ENCODE peak calls at places on chromosomes 16 and 17, in eight cellular contexts. E, F, R, N, C, G, I and O are unnamed samples.

GRCh38 chr17:2780931-2781454 is 15.2 kb upstream of the RAP1GAP2 start:
- DNase-seq in C (no peak), R (no peak), N (no peak), F (no peak), E (no peak), I (no peak), G (no peak), O (no peak)

GRCh38 chr17:28379814-28380571 is 8.5 kb downstream of the SARM1 start:
- DNase-seq in G (no peak), R (no peak), C (no peak), N (peak), F (no peak), I (peak), E (no peak), O (peak)

GRCh38 chr17:17304521-17304985 is 1.4 kb downstream of the NT5M start:
- DNase-seq in E (no peak), F (no peak), N (no peak), C (no peak), R (peak), I (no peak), G (no peak), O (no peak)

GRCh38 chr16:72884037-72884436 is 163.9 kb downstream of the ZFHX3 start:
- DNase-seq in G (no peak), R (no peak), C (peak), I (no peak), E (no peak), N (peak), F (no peak), O (peak)

GRCh38 chr17:42392664-42393415 is 4.6 kb upstream of the STAT3 start:
- DNase-seq in N (no peak), E (no peak), R (no peak), F (no peak), G (no peak), I (no peak), C (no peak), O (peak)

GRCh38 chr16:85451646-85452363 is 161.3 kb upstream of the GSE1 start:
- DNase-seq in E (no peak), R (peak), F (no peak), G (no peak), C (no peak), N (no peak), I (no peak), O (no peak)

GRCh38 chr16:85056211-85056748 is 28.7 kb downstream of the KIAA0513 start:
- DNase-seq in E (no peak), G (no peak), C (no peak), R (peak), F (no peak), I (no peak), N (peak), O (no peak)

GRCh38 chr17:3801792-3802191 is 804 bp upstream of the ITGAE start:
- DNase-seq in R (no peak), F (no peak), E (no peak), I (no peak), C (no peak), G (no peak), N (no peak), O (no peak)

GRCh38 chr16:12323007-12323699 is 346.6 kb downstream of the SNX29 start:
- DNase-seq in R (peak), E (no peak), C (no peak), N (no peak), F (no peak), I (no peak), G (no peak), O (no peak)

GRCh38 chr17:4901648-4902344 is 1.1 kb downstream of the CHRNE start:
- DNase-seq in G (no peak), I (no peak), N (no peak), R (no peak), F (peak), C (no peak), E (no peak), O (no peak)

GRCh38 chr16:55257971-55258613 is 65.9 kb upstream of the IRX6 start:
- DNase-seq in N (peak), G (no peak), I (no peak), R (peak), C (peak), E (no peak), F (no peak), O (peak)

DNA sequence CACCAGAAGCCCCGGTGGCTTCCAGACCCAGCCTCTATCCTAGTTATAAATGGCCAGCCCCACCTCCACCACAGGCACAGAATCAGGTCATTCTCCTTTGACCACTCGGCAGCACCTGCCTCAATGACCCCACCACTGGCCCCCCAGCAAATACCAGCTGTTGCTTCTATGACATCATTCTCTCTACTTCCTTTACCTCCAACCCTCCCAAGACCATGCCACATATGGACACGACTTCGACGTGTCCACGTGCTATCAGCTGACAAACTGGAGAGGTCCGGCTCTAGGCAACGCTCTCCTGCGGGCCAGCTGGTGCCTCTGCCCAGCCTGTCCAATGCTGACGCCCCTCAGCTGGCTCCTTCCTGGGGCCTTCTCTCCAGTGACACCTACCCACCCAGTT is 5.9 kb downstream of the ALYREF start:
- DNase-seq in C (no peak), R (no peak), N (no peak), G (no peak), E (no peak), F (no peak), I (no peak), O (no peak)
- H3K4me3 ChIP-seq in C (no peak), R (no peak), N (no peak), G (no peak), E (no peak), F (no peak), I (no peak), O (no peak)

GRCh38 chr17:69533481-69534234 is 119.2 kb downstream of the MAP2K6 start:
- DNase-seq in F (no peak), I (no peak), R (peak), E (no peak), G (no peak), C (no peak), N (no peak), O (no peak)

GRCh38 chr17:69534235-69534621 is 119.7 kb downstream of the MAP2K6 start:
- DNase-seq in C (no peak), E (no peak), R (no peak), N (no peak), I (no peak), F (no peak), G (no peak), O (no peak)

GRCh38 chr17:69538795-69539194 is 124.3 kb downstream of the MAP2K6 start:
- DNase-seq in G (no peak), C (no peak), E (no peak), R (no peak), I (no peak), F (no peak), N (no peak), O (no peak)

GRCh38 chr17:69539274-69539673 is 124.8 kb downstream of the MAP2K6 start:
- DNase-seq in R (no peak), E (no peak), N (peak), F (no peak), I (no peak), G (no peak), C (no peak), O (no peak)

GRCh38 chr17:69535022-69535570 is 120.6 kb downstream of the MAP2K6 start:
- DNase-seq in E (no peak), C (no peak), F (no peak), N (no peak), R (no peak), G (no peak), I (no peak), O (no peak)
- TF ChIP-seq CTCF in E (no peak), C (no peak), F (no peak), N (no peak), R (no peak), G (no peak), I (no peak), O (no peak)

GRCh38 chr17:49213803-49214202 is 3.3 kb downstream of the ABI3 start:
- DNase-seq in C (no peak), R (no peak), F (no peak), G (no peak), E (no peak), I (no peak), N (no peak), O (no peak)

GRCh38 chr17:49210158-49211029 is at the start of the genes ABI3 and GNGT2:
- DNase-seq in N (peak), G (no peak), R (peak), F (no peak), E (no peak), I (no peak), C (peak), O (no peak)

GRCh38 chr17:49214665-49215360 is 4.3 kb downstream of the ABI3 start:
- DNase-seq in R (no peak), E (no peak), N (no peak), C (no peak), G (no peak), F (no peak), I (no peak), O (no peak)

GRCh38 chr17:49216482-49216881 is 6.0 kb downstream of the ABI3 start:
- DNase-seq in I (no peak), R (no peak), F (no peak), N (no peak), E (no peak), C (no peak), G (no peak), O (no peak)

GRCh38 chr17:49213399-49213798 is 2.9 kb downstream of the ABI3 start:
- DNase-seq in N (no peak), G (no peak), I (no peak), F (no peak), R (no peak), E (no peak), C (no peak), O (no peak)
- H3K4me3 ChIP-seq in N (no peak), G (no peak), I (no peak), F (no peak), R (no peak), E (no peak), C (no peak), O (no peak)

GRCh38 chr17:65918450-65918849 is 273.5 kb downstream of the CEP112 start:
- DNase-seq in C (no peak), R (no peak), N (peak), G (no peak), E (no peak), F (no peak), I (no peak), O (no peak)

GRCh38 chr17:65920996-65921395 is 270.9 kb downstream of the CEP112 start:
- DNase-seq in C (no peak), R (no peak), E (no peak), F (no peak), I (no peak), G (no peak), N (no peak), O (no peak)

GRCh38 chr17:65917560-65917959 is 274.4 kb downstream of the CEP112 start:
- DNase-seq in N (no peak), R (no peak), I (no peak), F (no peak), E (no peak), C (no peak), G (no peak), O (no peak)

GRCh38 chr17:65916425-65916824 is 275.5 kb downstream of the CEP112 start:
- DNase-seq in I (no peak), N (no peak), C (no peak), R (no peak), F (no peak), E (no peak), G (no peak), O (no peak)

DNA sequence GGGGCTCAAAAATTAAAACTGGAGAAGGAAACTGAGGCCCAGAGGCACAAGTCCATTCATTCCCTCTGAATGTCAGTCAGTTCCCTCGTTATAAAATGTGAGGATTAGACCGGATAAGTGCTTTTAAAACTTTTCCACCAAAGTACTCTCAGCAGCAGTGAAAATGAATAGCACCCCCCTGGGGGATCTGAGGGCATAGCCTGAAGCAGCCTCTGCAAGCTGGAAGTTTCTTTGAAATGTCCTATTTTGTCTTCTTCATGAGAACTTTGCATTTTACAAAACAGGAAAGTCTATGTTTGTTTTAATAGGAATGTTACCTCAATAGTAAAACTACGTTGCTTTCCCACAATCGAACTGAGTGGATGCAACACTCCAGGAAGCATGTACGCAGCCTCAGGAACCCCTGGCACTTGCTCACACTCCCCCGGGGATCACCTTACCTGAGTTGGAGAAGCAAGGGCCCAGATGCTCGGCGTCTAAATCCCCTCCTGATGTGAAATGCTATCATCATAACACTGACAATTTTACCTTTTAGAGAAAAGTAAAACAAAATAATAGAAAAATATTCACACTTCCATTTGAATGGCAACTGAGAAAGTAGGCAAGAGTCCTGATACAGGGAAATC is 272.9 kb downstream of the CEP112 start:
- DNase-seq in F (no peak), N (peak), C (peak), R (no peak), G (no peak), I (no peak), E (no peak), O (no peak)
- TF ChIP-seq CTCF in F (no peak), N (peak), C (peak), R (no peak), G (no peak), I (peak), E (no peak), O (no peak)

GRCh38 chr16:57798267-57798810 is 4.0 kb downstream of the KIFC3 start:
- DNase-seq in C (no peak), G (no peak), N (no peak), E (no peak), F (no peak), I (no peak), R (no peak), O (no peak)

GRCh38 chr16:57795431-57795878 is 6.8 kb downstream of the KIFC3 start:
- DNase-seq in F (no peak), C (peak), E (no peak), G (no peak), I (no peak), R (peak), N (peak), O (peak)

GRCh38 chr16:57798953-57799618 is 3.2 kb downstream of the KIFC3 start:
- DNase-seq in G (no peak), N (no peak), R (no peak), C (no peak), E (no peak), I (no peak), F (no peak), O (no peak)

GRCh38 chr16:57797526-57798266 is 4.6 kb downstream of the KIFC3 start:
- DNase-seq in E (no peak), N (no peak), R (no peak), G (no peak), I (no peak), F (no peak), C (no peak), O (peak)

GRCh38 chr16:57797216-57797525 is 5.1 kb downstream of the KIFC3 start:
- DNase-seq in F (no peak), R (no peak), N (no peak), C (no peak), G (no peak), I (no peak), E (no peak), O (no peak)
- H3K4me3 ChIP-seq in F (no peak), R (no peak), N (no peak), C (no peak), G (no peak), I (no peak), E (no peak), O (peak)

GRCh38 chr16:62256406-62256805 is 220.2 kb upstream of the CDH8 start:
- DNase-seq in I (no peak), R (no peak), N (no peak), C (no peak), E (no peak), G (no peak), F (no peak), O (peak)
- TF ChIP-seq CTCF in I (peak), R (peak), N (no peak), C (peak), E (no peak), G (no peak), F (peak), O (peak)

DNA sequence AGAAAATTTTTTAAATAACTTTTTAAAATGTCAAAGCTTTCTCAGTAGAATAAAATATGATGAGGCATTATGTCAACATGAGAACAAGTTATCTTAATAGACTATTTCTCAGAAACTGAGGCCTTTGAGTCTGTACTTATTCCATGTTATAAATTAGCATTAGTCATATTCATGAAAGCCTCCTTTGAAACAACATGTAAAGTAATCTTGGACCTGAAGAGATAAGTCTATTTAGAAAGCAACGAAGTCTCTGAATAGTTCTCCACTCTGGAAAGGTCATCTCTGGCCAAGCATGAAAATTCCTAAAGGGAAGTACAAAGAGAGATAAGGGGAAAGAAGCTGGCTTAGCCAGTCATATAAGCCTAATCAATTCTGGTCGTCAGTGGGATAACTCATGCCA is 150.8 kb downstream of the CYB561 start:
- DNase-seq in I (no peak), E (no peak), R (no peak), F (no peak), G (no peak), C (no peak), N (no peak), O (no peak)
- H3K4me3 ChIP-seq in I (no peak), E (no peak), R (no peak), F (no peak), G (no peak), C (no peak), N (no peak), O (no peak)

GRCh38 chr17:20999044-20999573 is 43.7 kb downstream of the USP22 start:
- DNase-seq in F (no peak), E (no peak), G (no peak), C (no peak), N (peak), R (no peak), I (no peak), O (no peak)

GRCh38 chr17:20998571-20999043 is 44.2 kb downstream of the USP22 start:
- DNase-seq in G (no peak), I (no peak), N (peak), R (no peak), C (no peak), E (no peak), F (no peak), O (no peak)

GRCh38 chr17:20996724-20997615 is 45.8 kb downstream of the USP22 start:
- DNase-seq in E (no peak), G (no peak), N (no peak), I (no peak), F (no peak), R (no peak), C (no peak), O (no peak)

GRCh38 chr17:20995873-20996723 is 46.7 kb downstream of the USP22 start:
- DNase-seq in E (no peak), I (no peak), C (no peak), G (no peak), N (no peak), R (no peak), F (no peak), O (no peak)

DNA sequence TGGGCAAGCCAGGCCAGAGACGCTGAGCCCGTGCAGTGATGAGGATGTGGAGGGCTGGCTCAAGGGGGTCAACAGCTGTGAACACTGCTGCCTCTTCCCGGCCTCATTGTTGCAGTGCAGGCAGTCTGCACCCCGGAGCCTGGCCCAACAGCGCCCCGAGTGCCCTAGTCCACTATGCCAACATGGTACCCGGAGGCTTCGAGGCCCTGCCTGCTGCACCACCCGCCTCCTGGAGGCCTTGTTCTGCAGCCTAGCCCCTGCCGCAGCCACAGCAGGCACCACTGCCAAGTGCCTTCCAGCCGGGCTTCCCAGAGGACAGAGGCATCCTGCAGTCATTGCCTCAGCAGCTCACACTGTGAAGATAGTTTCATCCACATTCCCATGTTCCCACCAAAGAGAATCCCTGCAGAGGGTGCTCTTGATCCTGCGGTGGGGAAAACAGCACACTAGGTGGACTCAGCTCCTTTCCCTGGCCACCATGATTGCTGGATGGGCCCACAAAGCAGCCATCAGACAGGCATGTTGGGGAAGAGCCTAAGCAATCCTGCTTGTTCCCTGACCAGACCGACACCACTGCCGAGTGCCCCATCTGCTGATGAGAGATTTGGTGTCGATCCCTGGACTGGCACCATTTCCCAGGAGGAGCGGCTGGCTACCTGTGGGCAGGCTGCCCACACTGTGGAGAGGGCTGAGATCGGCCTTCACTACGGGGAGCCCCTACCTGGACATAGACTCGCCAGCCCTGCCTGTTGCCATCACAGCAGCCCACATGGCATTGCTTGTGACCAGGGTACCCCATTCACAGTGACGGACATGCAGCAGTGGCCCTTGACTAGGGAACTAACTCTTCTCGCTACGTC is 44.9 kb downstream of the USP22 start:
- DNase-seq in R (no peak), E (no peak), N (no peak), C (no peak), F (no peak), G (no peak), I (no peak), O (no peak)
- TF ChIP-seq CTCF in R (peak), E (no peak), N (no peak), C (no peak), F (no peak), G (no peak), I (no peak), O (no peak)

GRCh38 chr16:29898135-29898534 is 1.2 kb downstream of the SEZ6L2 start:
- DNase-seq in G (no peak), R (peak), I (no peak), F (no peak), C (no peak), E (no peak), N (no peak), O (no peak)
- H3K4me3 ChIP-seq in G (no peak), R (no peak), I (no peak), F (no peak), C (no peak), E (no peak), N (no peak), O (no peak)